ENCODE peak calls at places on chromosomes 1 and 21, in five cellular contexts. A, G, I, Y and M are unnamed samples.

GRCh38 chr1:227898502-227899140 is 49.1 kb downstream of the WNT9A start:
- DNase-seq in A (no peak), G (no peak), I (no peak), Y (peak; percentile 32), M (no peak)

GRCh38 chr1:93847811-93848288 is 31.2 kb downstream of the DNTTIP2 start:
- DNase-seq in A (peak; percentile 61), G (peak; percentile 48), I (peak; percentile 76), Y (peak; percentile 79), M (peak; percentile 83)

GRCh38 chr1:235714205-235714897 is 64.8 kb upstream of the GNG4 start:
- DNase-seq in A (no peak), G (no peak), I (no peak), Y (no peak), M (no peak)

GRCh38 chr1:59805564-59805963 is 9.2 kb upstream of the HOOK1 start:
- DNase-seq in A (no peak), G (no peak), I (no peak), Y (no peak), M (no peak)

GRCh38 chr1:228143480-228144212 is 3.6 kb downstream of the GUK1 start:
- DNase-seq in A (no peak), G (no peak), I (no peak), Y (no peak), M (no peak)

GRCh38 chr1:84103197-84103992 is 40.7 kb upstream of the PRKACB start:
- DNase-seq in A (no peak), G (peak; percentile 9), I (peak; percentile 91), Y (no peak), M (peak; percentile 90)

GRCh38 chr1:37035828-37036666 is 1.7 kb upstream of the GRIK3 start:
- DNase-seq in A (no peak), G (no peak), I (no peak), Y (no peak), M (no peak)

GRCh38 chr1:31625561-31626272 is 8.2 kb downstream of the HCRTR1 start:
- DNase-seq in A (no peak), G (no peak), I (peak; percentile 73), Y (no peak), M (peak; percentile 64)

GRCh38 chr1:16224472-16224871 is 12.0 kb upstream of the ARHGEF19 start:
- DNase-seq in A (no peak), G (no peak), I (no peak), Y (no peak), M (no peak)

GRCh38 chr1:202311880-202312635 is 29.7 kb downstream of the UBE2T start:
- DNase-seq in A (no peak), G (no peak), I (peak; percentile 9), Y (no peak), M (no peak)

GRCh38 chr21:24188511-24188910 is 1418.8 kb downstream of the MRPL39 start:
- DNase-seq in A (no peak), G (no peak), I (peak; percentile 29), Y (no peak), M (no peak)

GRCh38 chr1:53930932-53931331 is 14.6 kb downstream of the IFT25 start:
- DNase-seq in A (no peak), G (no peak), I (no peak), Y (no peak), M (no peak)

GRCh38 chr1:187725216-187725615 is 896.5 kb downstream of the PLA2G4A start:
- DNase-seq in A (no peak), G (no peak), I (no peak), Y (no peak), M (no peak)

GRCh38 chr1:97017895-97018294 is 296.3 kb downstream of the PTBP2 start:
- DNase-seq in A (no peak), G (peak; percentile 27), I (peak; percentile 33), Y (no peak), M (no peak)

GRCh38 chr1:42816600-42817439 is at the start of the genes ERMAP and SVBP:
- DNase-seq in A (peak; percentile 83), G (peak; percentile 91), I (peak; percentile 87), Y (peak; percentile 95), M (peak; percentile 87)

GRCh38 chr1:65469889-65470340 is 49.4 kb downstream of the LEPR start:
- DNase-seq in A (no peak), G (no peak), I (no peak), Y (no peak), M (no peak)